ENCODE peak calls at places on chromosomes 4 and X, in eight cellular contexts. V is LNCaP clone FGC; E is stimulated activated CD4-positive, alpha-beta T cell treated with anti-CD3 and anti-CD28 coated beads, Interleukin-4, amount 100 ng/mL, for 48 hours; U is right atrium auricular region; P is LoVo; A is neuronal stem cell; D is A673; G is smooth muscle cell of the brain vasculature. L is an unnamed sample.

GRCh38 chr4:184782731-184783472 is 42.9 kb downstream of the ACSL1 start:
- DNase-seq in E (no peak), G (no peak), A (no peak), U (no peak), P (no peak), D (no peak), V (no peak), L (no peak)

GRCh38 chr4:56732301-56732700 is 51.2 kb upstream of the HOPX start:
- DNase-seq in V (no peak), A (no peak), P (no peak), G (no peak), E (no peak), D (no peak), U (no peak), L (no peak)

GRCh38 chr4:179040259-179040658 is 1598.0 kb upstream of the AGA start:
- DNase-seq in U (no peak), G (no peak), E (no peak), V (no peak), D (no peak), A (peak), P (no peak), L (no peak)

GRCh38 chr4:177717407-177717806 is 275.2 kb upstream of the AGA start:
- DNase-seq in V (no peak), E (no peak), A (no peak), P (no peak), U (no peak), D (no peak), G (no peak), L (no peak)

GRCh38 chrX:85859426-85859825 is 187.9 kb downstream of the CHM start:
- DNase-seq in A (no peak), D (no peak), U (no peak), G (no peak), V (no peak), E (no peak), P (no peak), L (no peak)

GRCh38 chrX:6574762-6575161 is 39.8 kb upstream of the VCX3A start:
- DNase-seq in P (no peak), G (no peak), A (no peak), D (peak), E (no peak), U (no peak), V (no peak), L (no peak)

GRCh38 chr4:81723927-81724587 is 252.3 kb upstream of the RASGEF1B start:
- DNase-seq in D (no peak), P (no peak), U (peak), G (no peak), V (no peak), A (no peak), E (no peak), L (no peak)

GRCh38 chr4:90080116-90080515 is 47.1 kb upstream of the CCSER1 start:
- DNase-seq in A (no peak), P (no peak), E (no peak), U (no peak), G (no peak), D (no peak), V (no peak), L (no peak)

GRCh38 chr4:161642708-161643107 is 521.1 kb downstream of the FSTL5 start:
- DNase-seq in D (peak), A (no peak), G (no peak), E (no peak), U (no peak), V (no peak), P (no peak), L (peak)

GRCh38 chrX:39144965-39145364 is 343.7 kb downstream of the MID1IP1 start:
- DNase-seq in U (no peak), D (no peak), A (no peak), E (no peak), G (no peak), P (no peak), V (no peak), L (no peak)

GRCh38 chr4:129641179-129641578 is 545.2 kb downstream of the C4orf33 start:
- DNase-seq in U (peak), A (peak), E (peak), G (peak), P (peak), V (peak), D (peak), L (peak)

GRCh38 chr4:46931981-46932380 is 22.9 kb upstream of the COX7B2 start:
- DNase-seq in E (no peak), D (peak), P (peak), G (peak), A (peak), U (no peak), V (no peak), L (peak)

GRCh38 chrX:84156831-84157230 is 31.2 kb downstream of the RPS6KA6 start:
- DNase-seq in P (no peak), D (no peak), G (no peak), U (no peak), A (no peak), E (no peak), V (no peak), L (no peak)